ENCODE peak calls at places on chromosomes 4 and X, in four cellular contexts. B is epithelial cell of esophagus, V is prostate gland, O is progenitor cell of endocrine pancreas. F is an unnamed sample.

GRCh38 chrX:107700317-107700774 is 72.0 kb downstream of the PRPS1 start:
- DNase-seq in B (peak; percentile 62), V (no peak), O (no peak), F (peak; percentile 72)

GRCh38 chrX:39946822-39947221 is 150.9 kb downstream of the BCOR start:
- DNase-seq in B (peak; percentile 46), V (no peak), O (no peak), F (peak; percentile 33)

GRCh38 chr4:37540486-37540885 is 145.7 kb downstream of the RELL1 start:
- DNase-seq in B (no peak), V (no peak), O (no peak), F (no peak)

GRCh38 chr4:80370635-80371034 is 35.1 kb downstream of the CFAP299 start:
- DNase-seq in B (no peak), V (no peak), O (no peak), F (no peak)

GRCh38 chr4:153342751-153343552 is 1.5 kb upstream of the MND1 start:
- DNase-seq in B (no peak), V (no peak), O (no peak), F (no peak)

GRCh38 chr4:40956726-40957255 is 207.0 kb downstream of the NSUN7 start:
- DNase-seq in B (no peak), V (no peak), O (no peak), F (no peak)

GRCh38 chr4:73520821-73521220 is 39.3 kb downstream of the AFM start:
- DNase-seq in B (peak; percentile 72), V (no peak), O (no peak), F (no peak)

GRCh38 chr4:8547108-8547911 is 32.9 kb upstream of the GPR78 start:
- DNase-seq in B (peak; percentile 45), V (no peak), O (no peak), F (peak; percentile 83)

GRCh38 chr4:189304179-189304578 is 636.5 kb upstream of the FRG1 start:
- DNase-seq in B (peak; percentile 89), V (no peak), O (no peak), F (peak; percentile 40)

GRCh38 chrX:69216911-69217310 is 51.7 kb upstream of the PJA1 start:
- DNase-seq in B (peak; percentile 8), V (peak; percentile 21), O (no peak), F (no peak)

GRCh38 chrX:69226459-69227158 is 61.4 kb upstream of the PJA1 start:
- DNase-seq in B (no peak), V (no peak), O (no peak), F (no peak)

GRCh38 chrX:69218407-69218806 is 53.2 kb upstream of the PJA1 start:
- DNase-seq in B (no peak), V (no peak), O (no peak), F (no peak)

GRCh38 chrX:69221239-69222102 is 56.2 kb upstream of the PJA1 start:
- DNase-seq in B (peak; percentile 7), V (no peak), O (no peak), F (no peak)

DNA sequence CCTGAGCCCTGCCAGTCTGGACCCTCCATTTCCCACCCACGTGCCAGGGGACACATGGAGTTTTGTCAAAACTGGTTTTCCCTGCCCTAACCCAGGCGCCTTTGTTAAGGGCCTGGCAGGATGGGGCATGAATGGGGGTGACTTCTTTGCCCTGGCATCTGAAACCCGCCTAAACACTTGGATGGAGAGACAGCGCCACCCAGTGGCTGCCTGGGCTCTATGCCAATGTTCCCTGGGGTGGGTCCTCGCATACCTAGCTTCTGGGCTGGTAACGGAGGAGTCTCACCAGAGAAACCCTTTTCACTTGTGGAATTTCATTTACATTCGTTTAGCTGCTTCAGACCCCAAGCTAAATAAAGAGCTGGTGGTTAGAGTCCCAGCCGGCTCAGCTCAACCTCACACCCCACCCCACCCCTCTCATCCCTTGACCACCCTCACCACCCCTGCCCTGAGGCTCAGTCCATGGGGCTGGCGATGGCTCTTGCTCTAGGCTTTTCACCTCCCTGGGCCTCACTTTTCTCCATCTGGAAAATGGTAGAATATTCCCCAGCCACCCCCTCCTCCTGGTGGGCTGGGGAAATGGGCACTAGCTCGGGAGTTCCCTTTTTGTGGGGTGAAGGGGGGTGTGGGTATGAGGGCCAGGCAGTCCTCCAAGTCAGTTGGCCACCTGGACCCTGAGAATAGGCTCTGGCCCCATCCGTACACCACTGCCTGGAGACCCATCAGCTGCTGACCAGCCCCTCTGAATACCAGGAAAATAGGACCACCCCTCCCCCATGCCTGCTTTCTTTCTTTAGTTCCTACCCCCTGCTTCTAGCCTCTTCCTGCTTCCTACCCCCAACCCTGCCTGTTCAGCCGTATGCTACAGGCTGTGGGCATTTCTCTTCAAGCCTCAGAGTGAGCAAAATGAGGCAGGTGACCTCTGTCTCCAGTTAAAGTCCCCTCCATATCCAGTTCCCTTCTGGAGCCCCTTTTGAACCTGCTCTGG is 57.1 kb upstream of the PJA1 start:
- DNase-seq in B (peak; percentile 87), V (peak; percentile 54), O (peak; percentile 66), F (peak; percentile 69)
- TF ChIP-seq CTCF in B (peak; percentile 81), V (peak; percentile 74), O (peak; percentile 77), F (peak; percentile 80)

GRCh38 chr4:147709999-147710398 is 21.9 kb upstream of the ARHGAP10 start:
- DNase-seq in B (peak; percentile 27), V (no peak), O (no peak), F (no peak)
- TF ChIP-seq CTCF in B (no peak), V (no peak), O (no peak), F (no peak)

GRCh38 chr4:174422893-174423256 is 99.4 kb downstream of the HPGD start:
- DNase-seq in B (no peak), V (no peak), O (no peak), F (no peak)
- TF ChIP-seq CTCF in B (no peak), V (no peak), O (no peak), F (no peak)

GRCh38 chrX:119240356-119240755 is 4.3 kb downstream of the PGRMC1 start:
- DNase-seq in B (peak; percentile 10), V (no peak), O (no peak), F (no peak)
- TF ChIP-seq CTCF in B (no peak), V (no peak), O (no peak), F (no peak)

DNA sequence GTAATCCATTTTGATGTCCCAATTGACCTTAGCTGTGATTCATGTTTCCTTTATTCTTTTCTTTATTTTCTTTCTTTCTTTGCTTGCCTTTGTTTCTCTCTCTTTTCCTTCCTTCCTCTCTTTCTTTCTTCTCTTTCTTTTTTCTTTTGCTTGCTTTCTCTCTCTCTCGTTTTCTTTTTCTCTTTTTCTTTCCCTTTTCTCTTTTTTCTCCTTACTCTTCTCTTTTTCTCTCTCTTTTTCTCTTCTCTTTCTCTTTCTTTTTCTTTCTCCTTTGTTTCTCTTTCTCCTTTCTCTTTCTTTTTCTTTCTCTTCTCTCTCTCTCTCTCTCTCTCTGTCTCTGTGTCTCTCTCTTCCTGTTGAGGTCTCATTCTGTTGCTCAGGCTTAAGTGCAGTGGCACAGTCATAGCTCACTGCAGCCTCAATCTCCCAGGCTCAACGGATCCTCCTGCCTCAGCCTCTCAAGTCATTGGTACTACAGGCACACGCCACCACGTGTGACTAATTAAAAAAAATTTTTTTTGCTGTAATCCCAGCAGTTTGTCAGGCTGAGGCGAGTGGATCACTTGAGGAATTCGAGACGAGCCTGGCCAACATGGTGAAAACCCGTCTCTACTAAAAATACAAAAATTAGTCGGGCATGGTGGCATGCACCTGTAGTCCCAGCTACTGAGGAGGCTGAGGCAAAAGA is 8.0 kb upstream of the DHRSX start:
- DNase-seq in B (no peak), V (no peak), O (no peak), F (no peak)
- TF ChIP-seq CTCF in B (no peak), V (no peak), O (no peak), F (no peak)